ENCODE peak calls at places on chromosomes 6 and 20, in nine cellular contexts. One of them, this sample, is unnamed.

GRCh38 chr6:7813704-7814103 is 87.8 kb downstream of the BMP6 start:
- DNase-seq in fibroblast of lung: no peak
- DNase-seq in thoracic aorta: no peak
- DNase-seq in RWPE1: no peak
- DNase-seq in osteoblast: no peak
- DNase-seq in ovary: no peak
- DNase-seq in body of pancreas: no peak
- DNase-seq in astrocyte of the spinal cord: no peak
- DNase-seq in HFFc6: no peak
- DNase-seq in this sample: peak; percentile 6

GRCh38 chr20:58675146-58675584 is 17.4 kb upstream of the NPEPL1 start:
- DNase-seq in fibroblast of lung: no peak
- DNase-seq in thoracic aorta: no peak
- DNase-seq in RWPE1: no peak
- DNase-seq in osteoblast: peak; percentile 57
- DNase-seq in ovary: no peak
- DNase-seq in body of pancreas: no peak
- DNase-seq in astrocyte of the spinal cord: no peak
- DNase-seq in HFFc6: no peak
- DNase-seq in this sample: no peak

GRCh38 chr6:18823782-18824386 is 436.7 kb downstream of the RNF144B start:
- DNase-seq in fibroblast of lung: peak; percentile 18
- DNase-seq in thoracic aorta: no peak
- DNase-seq in RWPE1: no peak
- DNase-seq in osteoblast: no peak
- DNase-seq in ovary: no peak
- DNase-seq in body of pancreas: no peak
- DNase-seq in astrocyte of the spinal cord: peak; percentile 11
- DNase-seq in HFFc6: peak; percentile 5
- DNase-seq in this sample: peak; percentile 16

GRCh38 chr20:56634307-56634706 is 5.2 kb downstream of the TFAP2C start:
- DNase-seq in fibroblast of lung: no peak
- DNase-seq in thoracic aorta: no peak
- DNase-seq in RWPE1: no peak
- DNase-seq in osteoblast: no peak
- DNase-seq in ovary: no peak
- DNase-seq in body of pancreas: no peak
- DNase-seq in astrocyte of the spinal cord: no peak
- DNase-seq in HFFc6: no peak
- DNase-seq in this sample: no peak

GRCh38 chr20:44017905-44018683 is 103.4 kb downstream of the TOX2 start:
- DNase-seq in fibroblast of lung: peak; percentile 93
- DNase-seq in thoracic aorta: peak; percentile 68
- DNase-seq in RWPE1: peak; percentile 92
- DNase-seq in osteoblast: peak; percentile 85
- DNase-seq in ovary: peak; percentile 56
- DNase-seq in body of pancreas: peak; percentile 75
- DNase-seq in astrocyte of the spinal cord: peak; percentile 92
- DNase-seq in HFFc6: peak; percentile 90
- DNase-seq in this sample: peak; percentile 85

GRCh38 chr6:20497200-20497820 is 36.9 kb upstream of the CDKAL1 start:
- DNase-seq in fibroblast of lung: peak; percentile 84
- DNase-seq in thoracic aorta: no peak
- DNase-seq in RWPE1: no peak
- DNase-seq in osteoblast: no peak
- DNase-seq in ovary: no peak
- DNase-seq in body of pancreas: no peak
- DNase-seq in astrocyte of the spinal cord: peak; percentile 84
- DNase-seq in HFFc6: peak; percentile 87
- DNase-seq in this sample: no peak

GRCh38 chr20:62603021-62603906 is 39.0 kb upstream of the SLCO4A1 start:
- DNase-seq in fibroblast of lung: peak; percentile 18
- DNase-seq in thoracic aorta: no peak
- DNase-seq in RWPE1: peak; percentile 65
- DNase-seq in osteoblast: peak; percentile 96
- DNase-seq in ovary: no peak
- DNase-seq in body of pancreas: peak; percentile 89
- DNase-seq in astrocyte of the spinal cord: peak; percentile 64
- DNase-seq in HFFc6: peak; percentile 59
- DNase-seq in this sample: no peak

GRCh38 chr6:35568967-35569606 is 56.4 kb upstream of the TULP1 start:
- DNase-seq in fibroblast of lung: peak; percentile 64
- DNase-seq in thoracic aorta: no peak
- DNase-seq in RWPE1: no peak
- DNase-seq in osteoblast: no peak
- DNase-seq in ovary: peak; percentile 58
- DNase-seq in body of pancreas: peak; percentile 45
- DNase-seq in astrocyte of the spinal cord: peak; percentile 24
- DNase-seq in HFFc6: no peak
- DNase-seq in this sample: peak; percentile 32

GRCh38 chr6:29506446-29507067 is 18.8 kb upstream of the MAS1L start:
- DNase-seq in fibroblast of lung: no peak
- DNase-seq in thoracic aorta: no peak
- DNase-seq in RWPE1: no peak
- DNase-seq in osteoblast: no peak
- DNase-seq in ovary: no peak
- DNase-seq in body of pancreas: no peak
- DNase-seq in astrocyte of the spinal cord: no peak
- DNase-seq in HFFc6: no peak
- DNase-seq in this sample: no peak

GRCh38 chr6:63714091-63714490 is 78.5 kb downstream of the PHF3 start:
- DNase-seq in fibroblast of lung: no peak
- DNase-seq in thoracic aorta: no peak
- DNase-seq in RWPE1: no peak
- DNase-seq in osteoblast: no peak
- DNase-seq in ovary: no peak
- DNase-seq in body of pancreas: no peak
- DNase-seq in astrocyte of the spinal cord: no peak
- DNase-seq in HFFc6: no peak
- DNase-seq in this sample: no peak

GRCh38 chr20:4829494-4830211 is 107.9 kb downstream of the PRND start:
- DNase-seq in fibroblast of lung: no peak
- DNase-seq in thoracic aorta: no peak
- DNase-seq in RWPE1: no peak
- DNase-seq in osteoblast: no peak
- DNase-seq in ovary: no peak
- DNase-seq in body of pancreas: no peak
- DNase-seq in astrocyte of the spinal cord: no peak
- DNase-seq in HFFc6: no peak
- DNase-seq in this sample: no peak

GRCh38 chr20:24783631-24784492 is 165.2 kb upstream of the CST7 start:
- DNase-seq in fibroblast of lung: no peak
- DNase-seq in thoracic aorta: no peak
- DNase-seq in RWPE1: no peak
- DNase-seq in osteoblast: no peak
- DNase-seq in ovary: no peak
- DNase-seq in body of pancreas: no peak
- DNase-seq in astrocyte of the spinal cord: no peak
- DNase-seq in HFFc6: no peak
- DNase-seq in this sample: peak; percentile 0

GRCh38 chr6:118876814-118877213 is 17.1 kb upstream of the ASF1A start:
- DNase-seq in fibroblast of lung: peak; percentile 54
- DNase-seq in thoracic aorta: no peak
- DNase-seq in RWPE1: no peak
- DNase-seq in osteoblast: peak; percentile 30
- DNase-seq in ovary: no peak
- DNase-seq in body of pancreas: no peak
- DNase-seq in astrocyte of the spinal cord: peak; percentile 19
- DNase-seq in HFFc6: peak; percentile 27
- DNase-seq in this sample: no peak

GRCh38 chr6:34021839-34022190 is 124.1 kb downstream of the GRM4 start:
- DNase-seq in fibroblast of lung: no peak
- DNase-seq in thoracic aorta: no peak
- DNase-seq in RWPE1: no peak
- DNase-seq in osteoblast: peak; percentile 57
- DNase-seq in ovary: no peak
- DNase-seq in body of pancreas: no peak
- DNase-seq in astrocyte of the spinal cord: no peak
- DNase-seq in HFFc6: no peak
- DNase-seq in this sample: peak; percentile 53

GRCh38 chr6:111086685-111087084 is 618 bp upstream of the SLC16A10 start:
- DNase-seq in fibroblast of lung: no peak
- DNase-seq in thoracic aorta: no peak
- DNase-seq in RWPE1: no peak
- DNase-seq in osteoblast: no peak
- DNase-seq in ovary: no peak
- DNase-seq in body of pancreas: no peak
- DNase-seq in astrocyte of the spinal cord: peak; percentile 12
- DNase-seq in HFFc6: no peak
- DNase-seq in this sample: no peak

GRCh38 chr20:6705920-6706500 is 61.5 kb upstream of the BMP2 start:
- DNase-seq in fibroblast of lung: no peak
- DNase-seq in thoracic aorta: no peak
- DNase-seq in RWPE1: no peak
- DNase-seq in osteoblast: no peak
- DNase-seq in ovary: no peak
- DNase-seq in body of pancreas: no peak
- DNase-seq in astrocyte of the spinal cord: no peak
- DNase-seq in HFFc6: no peak
- DNase-seq in this sample: no peak

GRCh38 chr20:62897666-62898065 is 28.6 kb downstream of the DIDO1 start:
- DNase-seq in fibroblast of lung: no peak
- DNase-seq in thoracic aorta: no peak
- DNase-seq in RWPE1: no peak
- DNase-seq in osteoblast: peak; percentile 49
- DNase-seq in ovary: no peak
- DNase-seq in body of pancreas: no peak
- DNase-seq in astrocyte of the spinal cord: no peak
- DNase-seq in HFFc6: no peak
- DNase-seq in this sample: no peak

GRCh38 chr20:18272451-18272850 is 15.9 kb upstream of the ZNF133 start:
- DNase-seq in fibroblast of lung: peak; percentile 10
- DNase-seq in thoracic aorta: no peak
- DNase-seq in RWPE1: no peak
- DNase-seq in osteoblast: no peak
- DNase-seq in ovary: no peak
- DNase-seq in body of pancreas: no peak
- DNase-seq in astrocyte of the spinal cord: no peak
- DNase-seq in HFFc6: peak; percentile 28
- DNase-seq in this sample: no peak
- TF ChIP-seq CTCF in fibroblast of lung: no peak
- TF ChIP-seq CTCF in thoracic aorta: no peak
- TF ChIP-seq CTCF in RWPE1: no peak
- TF ChIP-seq CTCF in osteoblast: peak; percentile 20
- TF ChIP-seq CTCF in ovary: no peak
- TF ChIP-seq CTCF in body of pancreas: no peak
- TF ChIP-seq CTCF in astrocyte of the spinal cord: no peak
- TF ChIP-seq CTCF in HFFc6: peak; percentile 62
- TF ChIP-seq CTCF in this sample: no peak

DNA sequence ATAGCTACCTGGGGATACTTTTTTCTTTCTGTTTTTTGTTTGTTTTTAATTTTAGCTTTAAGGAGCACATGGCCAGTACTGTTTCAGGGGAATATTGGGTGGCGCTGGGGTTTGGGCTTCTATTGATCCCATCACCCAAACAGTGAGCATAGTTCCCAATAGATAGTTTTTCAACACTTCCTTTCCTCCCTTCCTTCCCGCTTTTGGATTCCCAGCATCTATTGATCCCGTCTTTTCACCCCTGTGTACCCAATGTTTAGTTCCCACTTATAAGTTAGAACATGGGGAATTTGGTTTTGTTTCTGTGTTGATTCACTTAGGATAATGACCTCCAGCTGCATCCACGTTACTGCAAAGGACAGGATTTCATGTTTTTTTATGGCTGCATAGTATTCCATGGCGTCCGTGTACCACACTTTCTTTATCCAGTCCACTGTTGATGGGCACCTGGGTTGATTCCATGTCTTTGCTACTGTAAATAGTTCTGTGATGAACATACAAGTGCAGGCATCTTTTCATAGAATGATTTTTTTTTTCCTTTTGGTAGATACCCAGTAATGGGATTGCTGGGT is 20.1 kb downstream of the NQO2 start:
- DNase-seq in fibroblast of lung: no peak
- DNase-seq in thoracic aorta: no peak
- DNase-seq in RWPE1: no peak
- DNase-seq in osteoblast: peak; percentile 23
- DNase-seq in ovary: no peak
- DNase-seq in body of pancreas: no peak
- DNase-seq in astrocyte of the spinal cord: no peak
- DNase-seq in HFFc6: no peak
- DNase-seq in this sample: no peak
- TF ChIP-seq CTCF in fibroblast of lung: no peak
- TF ChIP-seq CTCF in thoracic aorta: no peak
- TF ChIP-seq CTCF in RWPE1: no peak
- TF ChIP-seq CTCF in osteoblast: no peak
- TF ChIP-seq CTCF in ovary: no peak
- TF ChIP-seq CTCF in body of pancreas: no peak
- TF ChIP-seq CTCF in astrocyte of the spinal cord: no peak
- TF ChIP-seq CTCF in HFFc6: no peak
- TF ChIP-seq CTCF in this sample: no peak

GRCh38 chr6:113414511-113414910 is 442.6 kb upstream of the MARCKS start:
- DNase-seq in fibroblast of lung: peak; percentile 82
- DNase-seq in thoracic aorta: no peak
- DNase-seq in RWPE1: peak; percentile 56
- DNase-seq in osteoblast: peak; percentile 69
- DNase-seq in ovary: peak; percentile 34
- DNase-seq in body of pancreas: peak; percentile 69
- DNase-seq in astrocyte of the spinal cord: peak; percentile 71
- DNase-seq in HFFc6: peak; percentile 89
- DNase-seq in this sample: peak; percentile 56
- TF ChIP-seq CTCF in fibroblast of lung: peak; percentile 70
- TF ChIP-seq CTCF in thoracic aorta: peak; percentile 45
- TF ChIP-seq CTCF in RWPE1: peak; percentile 67
- TF ChIP-seq CTCF in osteoblast: peak; percentile 79
- TF ChIP-seq CTCF in ovary: no peak
- TF ChIP-seq CTCF in body of pancreas: peak; percentile 68
- TF ChIP-seq CTCF in astrocyte of the spinal cord: peak; percentile 73
- TF ChIP-seq CTCF in HFFc6: peak; percentile 83
- TF ChIP-seq CTCF in this sample: peak; percentile 49

DNA sequence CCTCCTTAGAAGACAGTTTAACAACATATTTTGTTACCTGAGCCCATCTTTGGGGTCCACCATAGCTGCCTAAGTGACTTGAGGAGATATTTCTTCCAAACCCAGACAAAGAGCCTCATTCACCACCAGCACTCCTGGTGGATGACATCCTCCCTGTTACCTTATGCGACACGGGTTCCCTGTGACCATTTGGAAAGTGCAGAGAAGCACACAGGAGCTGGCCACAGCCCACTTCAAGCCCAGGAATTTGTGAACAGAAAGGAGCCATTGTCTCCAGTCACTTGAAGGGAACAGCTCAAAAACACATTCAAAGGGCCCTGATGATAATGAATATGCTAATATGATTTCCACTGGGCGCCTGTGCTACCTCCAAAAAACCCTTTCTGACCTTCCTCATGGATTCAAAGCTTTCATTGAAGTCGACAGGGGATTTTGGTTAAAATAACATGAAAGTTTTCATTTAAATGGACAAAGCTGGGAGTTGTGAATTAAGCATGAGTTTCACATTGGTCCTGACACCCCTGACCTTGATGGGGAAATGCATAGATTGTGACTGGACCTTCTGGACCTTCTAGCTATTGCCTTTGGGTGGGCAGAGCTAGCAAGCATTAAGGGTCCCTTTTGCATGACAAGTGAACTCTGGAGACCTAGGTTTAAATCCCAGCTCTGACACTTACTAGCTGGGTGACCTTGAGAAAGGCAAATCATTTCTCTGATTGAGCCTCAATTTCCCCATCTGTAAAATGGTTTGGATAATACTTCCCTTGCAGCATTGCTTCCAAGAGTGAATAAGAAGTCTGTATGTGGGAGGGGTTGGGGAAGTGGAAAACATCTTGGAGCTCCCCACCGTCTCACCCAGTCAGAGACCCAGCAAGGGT is 83.3 kb upstream of the SIRPA start:
- DNase-seq in fibroblast of lung: no peak
- DNase-seq in thoracic aorta: no peak
- DNase-seq in RWPE1: no peak
- DNase-seq in osteoblast: no peak
- DNase-seq in ovary: no peak
- DNase-seq in body of pancreas: peak; percentile 41
- DNase-seq in astrocyte of the spinal cord: no peak
- DNase-seq in HFFc6: no peak
- DNase-seq in this sample: peak; percentile 47
- TF ChIP-seq CTCF in fibroblast of lung: no peak
- TF ChIP-seq CTCF in thoracic aorta: no peak
- TF ChIP-seq CTCF in RWPE1: no peak
- TF ChIP-seq CTCF in osteoblast: no peak
- TF ChIP-seq CTCF in ovary: no peak
- TF ChIP-seq CTCF in body of pancreas: no peak
- TF ChIP-seq CTCF in astrocyte of the spinal cord: no peak
- TF ChIP-seq CTCF in HFFc6: peak; percentile 13
- TF ChIP-seq CTCF in this sample: no peak

This sample was measured in Calu3.